ENCODE peak calls at places on chromosome 11, in seven cellular contexts. B is activated CD4-positive, alpha-beta T cell treated with anti-CD3 and anti-CD28 coated beads for 4 hours; X is heart left ventricle; F is NCI-H2029 treated with DMSO at 0.1 percent for 48 hours; Z is cardiac fibroblast; A is NCI-H1436; P is stimulated activated CD4-positive, alpha-beta T cell treated with anti-CD3 and anti-CD28 coated beads, Interleukin-1b, Interleukin-23, amount 100 ng/mL, for 24 hours. K is an unnamed sample.

GRCh38 chr11:19912206-19913118 is 199.8 kb downstream of the NAV2 start:
- DNase-seq in Z (no peak), A (no peak), P (no peak), B (no peak), F (no peak), X (no peak), K (no peak)

GRCh38 chr11:93518081-93518480 is 25.1 kb downstream of the SMCO4 start:
- DNase-seq in P (no peak), Z (no peak), F (no peak), X (no peak), A (no peak), B (no peak), K (no peak)

GRCh38 chr11:128517457-128518230 is 69.7 kb downstream of the ETS1 start:
- DNase-seq in F (no peak), Z (peak), B (no peak), P (no peak), X (no peak), A (no peak), K (no peak)

GRCh38 chr11:101441747-101442146 is 142.1 kb downstream of the TRPC6 start:
- DNase-seq in F (peak), A (no peak), Z (no peak), B (no peak), P (no peak), X (peak), K (peak)

GRCh38 chr11:20518323-20518834 is 81.0 kb upstream of the SLC6A5 start:
- DNase-seq in Z (no peak), A (no peak), X (no peak), F (no peak), P (no peak), B (no peak), K (no peak)

GRCh38 chr11:28924007-28924406 is 815.8 kb downstream of the METTL15 start:
- DNase-seq in B (no peak), A (no peak), F (no peak), P (no peak), X (no peak), Z (peak), K (no peak)

GRCh38 chr11:29260939-29261705 is 755.7 kb downstream of the KCNA4 start:
- DNase-seq in A (no peak), X (no peak), B (no peak), P (no peak), Z (peak), F (no peak), K (peak)

GRCh38 chr11:38384568-38384967 is 1786.5 kb upstream of the RAG2 start:
- DNase-seq in A (no peak), Z (peak), B (no peak), F (no peak), P (no peak), X (no peak), K (no peak)

GRCh38 chr11:77677138-77677537 is 39.5 kb upstream of the CLNS1A start:
- DNase-seq in F (no peak), A (no peak), Z (peak), X (no peak), B (no peak), P (no peak), K (no peak)

GRCh38 chr11:102802341-102802740 is 4.4 kb upstream of the MMP1 start:
- DNase-seq in A (no peak), X (no peak), P (no peak), F (no peak), Z (peak), B (no peak), K (no peak)

GRCh38 chr11:69215784-69216415 is 60.2 kb downstream of the SMIM38 start:
- DNase-seq in B (no peak), P (no peak), A (no peak), Z (peak), F (no peak), X (no peak), K (no peak)

GRCh38 chr11:108817971-108818370 is 153.1 kb downstream of the DDX10 start:
- DNase-seq in P (no peak), X (no peak), F (no peak), Z (no peak), B (no peak), A (no peak), K (no peak)

GRCh38 chr11:46726206-46726862 is 7.3 kb downstream of the F2 start:
- DNase-seq in B (no peak), X (no peak), A (no peak), P (no peak), F (no peak), Z (no peak), K (no peak)

GRCh38 chr11:14546672-14547071 is 26.5 kb upstream of the PSMA1 start:
- DNase-seq in P (no peak), A (no peak), B (no peak), X (no peak), Z (no peak), F (no peak), K (no peak)

GRCh38 chr11:110297082-110297725 is 790 bp upstream of the RDX start:
- DNase-seq in X (no peak), F (no peak), A (no peak), B (no peak), P (no peak), Z (peak), K (no peak)

GRCh38 chr11:6321961-6322362 is 1.7 kb upstream of the CAVIN3 start:
- DNase-seq in Z (peak), B (no peak), X (no peak), P (no peak), A (no peak), F (no peak), K (no peak)

GRCh38 chr11:15663778-15664218 is 549.1 kb downstream of the INSC start:
- DNase-seq in Z (no peak), F (peak), X (no peak), B (no peak), P (no peak), A (no peak), K (no peak)

GRCh38 chr11:65446446-65447277 is 24.1 kb downstream of the NEAT1 start:
- DNase-seq in P (no peak), A (no peak), Z (peak), B (no peak), X (no peak), F (no peak), K (peak)

GRCh38 chr11:56932572-56933235 is 56.0 kb upstream of the OR5AK2 start:
- DNase-seq in Z (peak), A (peak), X (no peak), P (no peak), F (no peak), B (no peak), K (no peak)

GRCh38 chr11:113176561-113176960 is 137.8 kb upstream of the TTC12 start:
- DNase-seq in Z (peak), B (no peak), F (no peak), A (no peak), X (no peak), P (no peak), K (no peak)

GRCh38 chr11:58575377-58576020 is at the start of gene LPXN:
- DNase-seq in P (no peak), A (no peak), Z (peak), B (peak), X (no peak), F (no peak), K (no peak)

GRCh38 chr11:20561915-20562314 is 37.5 kb upstream of the SLC6A5 start:
- DNase-seq in Z (no peak), A (no peak), F (no peak), P (no peak), B (no peak), X (no peak), K (no peak)

GRCh38 chr11:96875772-96876171 is 486.0 kb downstream of the JRKL start:
- DNase-seq in F (no peak), P (no peak), Z (no peak), X (no peak), A (no peak), B (no peak), K (no peak)

GRCh38 chr11:74932797-74933196 is 16.1 kb downstream of the XRRA1 start:
- DNase-seq in F (no peak), X (no peak), A (no peak), Z (peak), P (no peak), B (no peak), K (no peak)

GRCh38 chr11:12382451-12382850 is 5.1 kb downstream of the PARVA start:
- DNase-seq in Z (peak), P (no peak), A (no peak), X (no peak), F (no peak), B (no peak), K (no peak)

GRCh38 chr11:7597620-7598019 is 75.7 kb downstream of the CYB5R2 start:
- DNase-seq in A (no peak), F (peak), X (no peak), P (no peak), Z (no peak), B (no peak), K (no peak)

GRCh38 chr11:2186669-2187266 is 15.2 kb upstream of the TH start:
- DNase-seq in F (no peak), B (peak), A (peak), P (peak), Z (peak), X (no peak), K (no peak)

GRCh38 chr11:127042445-127042844 is 41.9 kb upstream of the KIRREL3 start:
- DNase-seq in B (no peak), Z (peak), F (no peak), X (no peak), A (no peak), P (no peak), K (no peak)

GRCh38 chr11:34850339-34850738 is 65.8 kb downstream of the APIP start:
- DNase-seq in X (no peak), B (no peak), F (no peak), Z (no peak), A (no peak), P (no peak), K (no peak)

GRCh38 chr11:127474735-127475134 is 474.2 kb upstream of the KIRREL3 start:
- DNase-seq in F (no peak), Z (no peak), X (no peak), A (no peak), B (no peak), P (no peak), K (no peak)

GRCh38 chr11:6431861-6432260 is 8.9 kb downstream of the HPX start:
- DNase-seq in A (no peak), P (no peak), X (no peak), F (no peak), Z (peak), B (no peak), K (no peak)

GRCh38 chr11:121426476-121427454 is 25.3 kb upstream of the SORL1 start:
- DNase-seq in Z (no peak), P (no peak), A (no peak), F (no peak), X (peak), B (peak), K (peak)

GRCh38 chr11:69919659-69920499 is 100.7 kb upstream of the FGF3 start:
- DNase-seq in A (no peak), Z (no peak), B (no peak), P (no peak), X (no peak), F (no peak), K (peak)

GRCh38 chr11:46381046-46381835 is at the start of gene MDK:
- DNase-seq in F (no peak), A (peak), P (no peak), B (peak), Z (no peak), X (no peak), K (no peak)

GRCh38 chr11:13337986-13338436 is 60.4 kb downstream of the BMAL1 start:
- DNase-seq in A (no peak), Z (peak), X (no peak), P (no peak), F (peak), B (no peak), K (no peak)

GRCh38 chr11:1042626-1043562 is 6.4 kb upstream of the MUC6 start:
- DNase-seq in X (peak), B (no peak), P (no peak), Z (no peak), A (no peak), F (no peak), K (peak)

GRCh38 chr11:57426754-57427691 is at the start of gene SLC43A3:
- DNase-seq in A (peak), Z (peak), B (peak), F (peak), X (peak), P (peak), K (peak)

K was measured in right lobe of liver.